ENCODE peak calls at places on chromosome 4, in six cellular contexts. C is psoas muscle, L is stomach, N is HCT116, Z is cardiac muscle cell, X is left ventricle myocardium inferior. V is an unnamed sample.

GRCh38 chr4:53541577-53542206 is 49.6 kb downstream of the LNX1 start:
- DNase-seq in C (no peak), L (no peak), N (no peak), Z (no peak), X (no peak), V (no peak)

GRCh38 chr4:74755486-74755885 is 38.8 kb downstream of the BTC start:
- DNase-seq in C (no peak), L (no peak), N (no peak), Z (no peak), X (no peak), V (no peak)

GRCh38 chr4:140675599-140676231 is 80.5 kb downstream of the TBC1D9 start:
- DNase-seq in C (no peak), L (no peak), N (no peak), Z (no peak), X (no peak), V (no peak)

GRCh38 chr4:143389543-143390195 is 53.0 kb downstream of the GAB1 start:
- DNase-seq in C (no peak), L (no peak), N (no peak), Z (no peak), X (no peak), V (no peak)

GRCh38 chr4:123349401-123350190 is 47.0 kb upstream of the SPRY1 start:
- DNase-seq in C (no peak), L (peak; percentile 49), N (no peak), Z (no peak), X (no peak), V (no peak)

GRCh38 chr4:164718817-164719216 is 35.1 kb upstream of the SMIM31 start:
- DNase-seq in C (no peak), L (no peak), N (no peak), Z (no peak), X (no peak), V (no peak)

GRCh38 chr4:129543299-129543698 is 447.3 kb downstream of the C4orf33 start:
- DNase-seq in C (no peak), L (no peak), N (no peak), Z (no peak), X (no peak), V (no peak)

GRCh38 chr4:148874331-148874730 is 432.1 kb upstream of the NR3C2 start:
- DNase-seq in C (no peak), L (no peak), N (no peak), Z (no peak), X (no peak), V (no peak)

GRCh38 chr4:33625762-33626161 is 2618.6 kb downstream of the ARAP2 start:
- DNase-seq in C (no peak), L (no peak), N (peak; percentile 12), Z (peak; percentile 3), X (no peak), V (no peak)

GRCh38 chr4:140363558-140363957 is 9.9 kb upstream of the SCOC start:
- DNase-seq in C (no peak), L (no peak), N (no peak), Z (peak; percentile 33), X (no peak), V (no peak)

GRCh38 chr4:48681856-48682255 is 98.2 kb downstream of the FRYL start:
- DNase-seq in C (no peak), L (no peak), N (no peak), Z (peak; percentile 11), X (no peak), V (no peak)

GRCh38 chr4:41155194-41155830 is 59.0 kb downstream of the APBB2 start:
- DNase-seq in C (no peak), L (no peak), N (no peak), Z (no peak), X (no peak), V (no peak)

GRCh38 chr4:170071196-170071595 is 18.6 kb downstream of the AADAT start:
- DNase-seq in C (no peak), L (no peak), N (no peak), Z (no peak), X (no peak), V (no peak)

GRCh38 chr4:85747871-85748491 is 273.0 kb downstream of the ARHGAP24 start:
- DNase-seq in C (no peak), L (no peak), N (peak; percentile 73), Z (peak; percentile 82), X (no peak), V (no peak)

GRCh38 chr4:173346074-173346473 is 11.9 kb upstream of the HMGB2 start:
- DNase-seq in C (no peak), L (no peak), N (no peak), Z (no peak), X (no peak), V (no peak)

GRCh38 chr4:40193018-40193571 is 3.7 kb upstream of the RHOH start:
- DNase-seq in C (no peak), L (no peak), N (no peak), Z (no peak), X (no peak), V (no peak)

GRCh38 chr4:94451669-94452475 is at the start of gene PDLIM5:
- DNase-seq in C (peak; percentile 95), L (peak; percentile 93), N (peak; percentile 70), Z (peak; percentile 96), X (peak; percentile 92), V (peak; percentile 78)

GRCh38 chr4:87442889-87443288 is 20.5 kb downstream of the NUDT9 start:
- DNase-seq in C (no peak), L (no peak), N (no peak), Z (no peak), X (no peak), V (no peak)

GRCh38 chr4:7989654-7990053 is 50.0 kb upstream of the AFAP1 start:
- DNase-seq in C (no peak), L (no peak), N (no peak), Z (no peak), X (no peak), V (no peak)

GRCh38 chr4:90127706-90128345 is 632 bp downstream of the CCSER1 start:
- DNase-seq in C (peak; percentile 41), L (peak; percentile 50), N (no peak), Z (peak; percentile 60), X (peak; percentile 19), V (no peak)

GRCh38 chr4:7647211-7647931 is 212.6 kb upstream of the PSAPL1 start:
- DNase-seq in C (peak; percentile 16), L (no peak), N (no peak), Z (no peak), X (no peak), V (no peak)

GRCh38 chr4:25955705-25956104 is 41.7 kb downstream of the SMIM20 start:
- DNase-seq in C (no peak), L (no peak), N (no peak), Z (no peak), X (no peak), V (no peak)

GRCh38 chr4:102230194-102230593 is 115.1 kb downstream of the SLC39A8 start:
- DNase-seq in C (no peak), L (no peak), N (no peak), Z (no peak), X (no peak), V (no peak)

GRCh38 chr4:158219623-158220022 is 9.3 kb downstream of the TMEM144 start:
- DNase-seq in C (no peak), L (no peak), N (no peak), Z (no peak), X (no peak), V (no peak)

GRCh38 chr4:120506536-120506935 is 416.0 kb downstream of the PRDM5 start:
- DNase-seq in C (no peak), L (no peak), N (no peak), Z (no peak), X (no peak), V (no peak)

GRCh38 chr4:155007660-155008176 is 200.7 kb upstream of the NPY2R start:
- DNase-seq in C (no peak), L (no peak), N (no peak), Z (no peak), X (no peak), V (no peak)

GRCh38 chr4:6137027-6137746 is 63.2 kb downstream of the JAKMIP1 start:
- DNase-seq in C (no peak), L (no peak), N (no peak), Z (no peak), X (no peak), V (no peak)

GRCh38 chr4:20687894-20688293 is 12.4 kb upstream of the PACRGL start:
- DNase-seq in C (no peak), L (no peak), N (no peak), Z (no peak), X (no peak), V (no peak)

GRCh38 chr4:53431052-53431451 is 53.6 kb downstream of the FIP1L1 start:
- DNase-seq in C (no peak), L (no peak), N (no peak), Z (no peak), X (no peak), V (no peak)

GRCh38 chr4:143586080-143586479 is 72.6 kb downstream of the SMARCA5 start:
- DNase-seq in C (no peak), L (no peak), N (no peak), Z (no peak), X (no peak), V (no peak)

GRCh38 chr4:38415682-38416081 is 248.3 kb upstream of the KLF3 start:
- DNase-seq in C (no peak), L (no peak), N (no peak), Z (no peak), X (no peak), V (no peak)

GRCh38 chr4:40718571-40718970 is 31.2 kb upstream of the NSUN7 start:
- DNase-seq in C (no peak), L (peak; percentile 73), N (no peak), Z (no peak), X (no peak), V (no peak)

GRCh38 chr4:41360911-41361830 is 104.4 kb downstream of the UCHL1 start:
- DNase-seq in C (peak; percentile 78), L (peak; percentile 44), N (no peak), Z (peak; percentile 45), X (peak; percentile 40), V (no peak)

GRCh38 chr4:31125496-31125895 is 405.3 kb downstream of the PCDH7 start:
- DNase-seq in C (no peak), L (no peak), N (no peak), Z (no peak), X (no peak), V (no peak)
- H3K4me1 ChIP-seq in C (no peaks in the 10 kb centered on the region), L (peaks cover 5% of the 10 kb centered on the region), N (peaks cover 5% of the 10 kb centered on the region), Z (peaks cover 7% of the 10 kb centered on the region), X (peaks cover 11% of the 10 kb centered on the region), V (no peaks in the 10 kb centered on the region)

DNA sequence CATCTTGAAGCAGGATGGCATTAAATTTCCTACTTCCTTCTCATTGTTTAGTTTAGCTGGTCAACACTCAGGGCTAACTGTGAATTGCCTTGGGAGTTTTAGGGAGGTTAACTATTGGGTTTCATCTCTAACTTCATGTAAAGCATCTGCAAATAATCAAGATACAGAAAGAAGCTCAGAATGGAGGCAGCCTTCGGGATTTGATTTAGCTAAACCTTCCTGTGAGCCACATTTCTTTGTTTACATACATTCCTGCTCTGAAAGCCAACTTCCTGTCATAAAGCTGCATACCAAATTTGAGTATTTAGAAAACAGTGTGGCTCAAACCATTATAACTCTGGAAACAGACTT is 131.7 kb upstream of the PCDH18 start:
- DNase-seq in C (no peak), L (no peak), N (no peak), Z (no peak), X (no peak), V (no peak)
- H3K36me3 ChIP-seq in C (no peaks in the 10 kb centered on the region), L (no peaks in the 10 kb centered on the region), N (no peaks in the 10 kb centered on the region), Z (no peaks in the 10 kb centered on the region), X (no peaks in the 10 kb centered on the region), V (no peaks in the 10 kb centered on the region)

GRCh38 chr4:189090174-189090814 is 850.4 kb upstream of the FRG1 start:
- DNase-seq in C (no peak), L (no peak), N (peak; percentile 19), Z (peak; percentile 38), X (no peak), V (no peak)
- TF ChIP-seq CTCF in C (peak; percentile 5), L (peak; percentile 19), N (peak; percentile 17), Z (no peak), X (peak; percentile 38), V (peak; percentile 13)

GRCh38 chr4:70844180-70844579 is 4.5 kb upstream of the GRSF1 start:
- DNase-seq in C (no peak), L (no peak), N (no peak), Z (no peak), X (no peak), V (no peak)

GRCh38 chr4:70849277-70849676 is 9.6 kb upstream of the GRSF1 start:
- DNase-seq in C (no peak), L (no peak), N (no peak), Z (no peak), X (no peak), V (no peak)
- H3K4me1 ChIP-seq in C (no peaks in the 10 kb centered on the region), L (no peaks in the 10 kb centered on the region), N (no peaks in the 10 kb centered on the region), Z (no peaks in the 10 kb centered on the region), X (no peaks in the 10 kb centered on the region), V (no peaks in the 10 kb centered on the region)

V was measured in tibial nerve.